ENCODE peak calls at places on chromosomes 5 and 9, in ten cellular contexts. V is non-pigmented ciliary epithelial cell; U is epithelial cell of esophagus; Q is NCI-H2081; B is HFF-Myc; P is upper lobe of right lung; Y is substantia nigra; C is Ammon's horn; G is stimulated activated CD4-positive, alpha-beta T cell treated with anti-CD3 and anti-CD28 coated beads, TNF-alpha, amount 100 ng/mL, for 24 hours; X is keratinocyte. M is an unnamed sample.

GRCh38 chr9:85040806-85041575 is 371.5 kb downstream of the NTRK2 start:
- DNase-seq in Y (peak), C (peak), B (no peak), P (no peak), Q (no peak), G (no peak), V (no peak), U (no peak), X (no peak), M (no peak)

GRCh38 chr9:95510610-95511231 is 6.0 kb downstream of the PTCH1 start:
- DNase-seq in B (peak), Y (peak), V (peak), G (peak), U (peak), X (peak), C (peak), Q (peak), P (peak), M (peak)

GRCh38 chr9:127121628-127122175 is 733 bp downstream of the ANGPTL2 start:
- DNase-seq in U (no peak), G (no peak), V (no peak), X (no peak), Q (no peak), B (no peak), C (no peak), Y (no peak), P (no peak), M (no peak)

GRCh38 chr5:57221049-57221568 is 47.2 kb downstream of the GPBP1 start:
- DNase-seq in C (peak), G (peak), Y (no peak), V (no peak), P (no peak), B (peak), Q (peak), X (peak), U (peak), M (no peak)

GRCh38 chr5:118354806-118355205 is 633.5 kb downstream of the DTWD2 start:
- DNase-seq in Q (no peak), B (no peak), U (no peak), V (no peak), Y (no peak), C (no peak), G (no peak), X (no peak), P (no peak), M (no peak)

GRCh38 chr9:111891910-111892499 is 4.6 kb upstream of the UGCG start:
- DNase-seq in X (no peak), C (no peak), B (no peak), G (no peak), U (peak), Y (no peak), V (no peak), Q (no peak), P (no peak), M (no peak)

GRCh38 chr5:140018920-140019644 is 24.0 kb downstream of the NRG2 start:
- DNase-seq in X (no peak), V (no peak), C (no peak), U (no peak), Y (no peak), B (no peak), Q (no peak), P (no peak), G (no peak), M (no peak)

GRCh38 chr9:27337833-27338526 is 41.0 kb upstream of the EQTN start:
- DNase-seq in P (peak), G (no peak), B (no peak), U (no peak), Q (peak), Y (no peak), X (no peak), V (no peak), C (peak), M (no peak)

GRCh38 chr9:114094971-114095370 is 4.1 kb downstream of the KIF12 start:
- DNase-seq in B (no peak), P (peak), X (no peak), G (no peak), Q (no peak), C (no peak), Y (no peak), U (no peak), V (no peak), M (no peak)

GRCh38 chr5:12876541-12877298 is 972.5 kb upstream of the CTNND2 start:
- DNase-seq in C (no peak), P (no peak), B (no peak), U (no peak), V (no peak), Y (no peak), Q (no peak), X (no peak), G (no peak), M (no peak)

GRCh38 chr9:98375138-98375726 is 119.8 kb upstream of the TBC1D2 start:
- DNase-seq in G (no peak), P (no peak), C (no peak), X (no peak), B (no peak), V (peak), Q (no peak), Y (no peak), U (peak), M (no peak)

GRCh38 chr5:168362097-168362885 is 70.8 kb downstream of the WWC1 start:
- DNase-seq in B (no peak), V (no peak), Q (peak), C (no peak), G (no peak), P (no peak), X (no peak), U (no peak), Y (no peak), M (no peak)